ENCODE peak calls at places on chromosomes 4 and X, in nine cellular contexts. C is neural progenitor cell, E is PC-9, F is mammary epithelial cell, Z is GM23248, U is SK-N-MC, A is HCT116, S is K562, B is fibroblast of lung. G is an unnamed sample.

GRCh38 chrX:93177930-93178329 is 495.4 kb downstream of the NAP1L3 start:
- DNase-seq in U (no peak), E (no peak), C (no peak), Z (no peak), A (no peak), F (no peak), S (no peak), B (no peak), G (peak)

GRCh38 chr4:72846280-72847111 is 223.0 kb downstream of the COX18 start:
- DNase-seq in B (peak), C (peak), Z (peak), A (no peak), U (no peak), S (peak), F (no peak), E (peak), G (peak)

GRCh38 chr4:98113005-98113404 is 30.3 kb downstream of the STPG2 start:
- DNase-seq in F (peak), S (peak), U (peak), E (no peak), Z (peak), A (peak), C (peak), B (peak), G (peak)

GRCh38 chr4:149264093-149264733 is 551.4 kb downstream of the IQCM start:
- DNase-seq in A (peak), U (peak), S (peak), C (peak), B (peak), F (peak), Z (peak), E (no peak), G (peak)

GRCh38 chr4:71441186-71442169 is 102.7 kb downstream of the SLC4A4 start:
- DNase-seq in E (no peak), B (peak), F (peak), A (no peak), C (no peak), U (no peak), S (no peak), Z (no peak), G (no peak)

GRCh38 chr4:180058731-180059215 is 2184.4 kb upstream of the TENM3 start:
- DNase-seq in A (no peak), U (no peak), B (peak), C (peak), E (no peak), F (peak), S (no peak), Z (peak), G (peak)

GRCh38 chrX:70219938-70220764 is 14.3 kb upstream of the AWAT1 start:
- DNase-seq in S (peak), B (peak), Z (peak), E (peak), C (no peak), F (peak), A (peak), U (no peak), G (no peak)

GRCh38 chrX:68571292-68572256 is 72.7 kb downstream of the YIPF6 start:
- DNase-seq in U (no peak), C (no peak), B (peak), E (peak), A (peak), Z (peak), S (peak), F (peak), G (no peak)

GRCh38 chr4:34619531-34620109 is 1624.7 kb downstream of the ARAP2 start:
- DNase-seq in F (no peak), E (no peak), Z (no peak), C (no peak), S (no peak), B (no peak), A (no peak), U (no peak), G (no peak)

GRCh38 chrX:153573999-153574398 is 24.9 kb downstream of the CCNQ start:
- DNase-seq in E (no peak), Z (peak), A (no peak), B (no peak), F (no peak), S (peak), C (no peak), U (no peak), G (peak)

GRCh38 chrX:136063340-136064079 is 78.3 kb downstream of the SLC9A6 start:
- DNase-seq in E (peak), F (no peak), U (no peak), Z (peak), C (no peak), S (no peak), A (no peak), B (no peak), G (no peak)

GRCh38 chr4:70313736-70314135 is 21.0 kb upstream of the CABS1 start:
- DNase-seq in B (no peak), A (no peak), C (peak), E (no peak), Z (no peak), S (no peak), U (no peak), F (no peak), G (peak)

GRCh38 chrX:123731258-123731986 is 1.4 kb downstream of the THOC2 start:
- DNase-seq in A (no peak), U (no peak), B (peak), C (peak), Z (peak), E (no peak), S (peak), F (no peak), G (peak)

DNA sequence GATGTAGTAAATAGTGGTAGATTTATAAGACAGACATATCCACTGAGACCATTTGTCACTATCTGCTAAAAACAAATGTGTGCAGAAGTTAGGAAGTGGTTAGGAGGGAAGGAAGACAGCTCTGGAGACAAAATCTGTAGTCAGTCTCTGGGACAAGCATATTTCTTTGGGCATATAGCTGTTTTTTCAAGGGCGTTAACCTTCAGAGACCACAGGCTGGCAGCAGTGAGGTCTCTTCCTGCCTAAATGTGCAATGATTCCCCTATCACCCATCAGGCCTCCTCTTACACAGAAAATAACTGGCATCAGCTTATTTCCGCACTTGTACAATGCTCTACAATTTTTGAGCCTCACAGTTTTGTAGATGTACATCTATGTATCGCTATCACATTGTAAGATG is 6.5 kb downstream of the TMEM150C start:
- DNase-seq in E (no peak), F (no peak), U (no peak), A (no peak), S (no peak), C (peak), B (no peak), Z (no peak), G (peak)
- TF ChIP-seq EZH2 in E (no peak), F (no peak), U (no peak), A (no peak), S (no peak), C (no peak), B (no peak), Z (no peak), G (no peak)

GRCh38 chr4:167232805-167233522 is 1.3 kb downstream of the SPOCK3 start:
- DNase-seq in U (no peak), E (no peak), A (no peak), S (no peak), B (no peak), F (no peak), C (peak), Z (no peak), G (peak)
- TF ChIP-seq EZH2 in U (no peak), E (no peak), A (no peak), S (no peak), B (no peak), F (no peak), C (no peak), Z (no peak), G (no peak)

GRCh38 chrX:47572773-47573333 is 9.4 kb upstream of the TIMP1 start:
- DNase-seq in S (peak), F (no peak), C (no peak), Z (no peak), U (no peak), A (no peak), E (no peak), B (no peak), G (no peak)
- TF ChIP-seq EZH2 in S (no peak), F (no peak), C (no peak), Z (no peak), U (no peak), A (no peak), E (no peak), B (no peak), G (no peak)

GRCh38 chr4:185128272-185129119 is 14.6 kb upstream of the SLC25A4 start:
- DNase-seq in E (no peak), S (no peak), F (peak), A (no peak), B (peak), U (no peak), C (peak), Z (peak), G (peak)
- TF ChIP-seq EZH2 in E (no peak), S (no peak), F (no peak), A (no peak), B (no peak), U (no peak), C (no peak), Z (no peak), G (no peak)

GRCh38 chrX:148501121-148502066 is 977 bp downstream of the AFF2 start:
- DNase-seq in Z (no peak), S (no peak), C (peak), U (no peak), B (no peak), A (no peak), E (no peak), F (peak), G (peak)
- TF ChIP-seq EZH2 in Z (peak), S (no peak), C (no peak), U (peak), B (no peak), A (no peak), E (no peak), F (peak), G (no peak)

DNA sequence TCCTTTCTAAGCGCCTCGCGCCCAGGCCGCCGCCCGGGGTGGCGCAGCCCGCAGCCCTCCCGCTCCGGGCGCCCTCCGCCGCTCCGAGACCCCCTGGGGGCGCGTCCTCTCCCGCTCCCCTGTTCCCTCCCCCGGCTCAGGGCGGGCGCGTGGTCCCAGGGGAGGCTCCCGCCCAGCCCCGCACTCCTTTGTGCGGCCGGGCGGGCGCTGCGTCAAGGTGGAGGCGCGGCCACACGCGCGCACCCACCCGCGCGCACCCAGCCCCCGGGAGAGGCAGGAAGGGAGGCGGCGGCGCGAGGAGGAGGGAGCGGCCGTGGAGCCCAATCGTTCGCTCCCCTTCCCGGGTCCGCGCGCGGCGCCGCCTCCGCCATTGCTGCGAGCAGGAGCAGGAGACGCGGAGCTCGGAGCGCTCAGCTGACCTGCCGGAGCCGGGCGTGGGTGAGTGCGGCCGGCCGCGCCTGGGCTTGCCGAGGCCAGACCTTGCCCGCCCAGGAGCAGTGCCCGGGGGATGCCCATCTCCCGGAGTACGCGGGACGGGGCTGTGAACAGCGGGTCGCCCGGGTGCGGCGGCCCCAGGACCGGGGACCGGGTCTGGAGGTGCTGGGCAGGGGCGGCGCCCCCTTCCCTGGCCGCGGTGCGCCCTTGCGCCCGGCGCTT is at the start of gene NSG1:
- DNase-seq in A (no peak), U (no peak), Z (peak), F (peak), S (peak), C (peak), B (peak), E (no peak), G (peak)
- TF ChIP-seq EZH2 in A (no peak), U (no peak), Z (no peak), F (no peak), S (no peak), C (peak), B (no peak), E (no peak), G (no peak)

DNA sequence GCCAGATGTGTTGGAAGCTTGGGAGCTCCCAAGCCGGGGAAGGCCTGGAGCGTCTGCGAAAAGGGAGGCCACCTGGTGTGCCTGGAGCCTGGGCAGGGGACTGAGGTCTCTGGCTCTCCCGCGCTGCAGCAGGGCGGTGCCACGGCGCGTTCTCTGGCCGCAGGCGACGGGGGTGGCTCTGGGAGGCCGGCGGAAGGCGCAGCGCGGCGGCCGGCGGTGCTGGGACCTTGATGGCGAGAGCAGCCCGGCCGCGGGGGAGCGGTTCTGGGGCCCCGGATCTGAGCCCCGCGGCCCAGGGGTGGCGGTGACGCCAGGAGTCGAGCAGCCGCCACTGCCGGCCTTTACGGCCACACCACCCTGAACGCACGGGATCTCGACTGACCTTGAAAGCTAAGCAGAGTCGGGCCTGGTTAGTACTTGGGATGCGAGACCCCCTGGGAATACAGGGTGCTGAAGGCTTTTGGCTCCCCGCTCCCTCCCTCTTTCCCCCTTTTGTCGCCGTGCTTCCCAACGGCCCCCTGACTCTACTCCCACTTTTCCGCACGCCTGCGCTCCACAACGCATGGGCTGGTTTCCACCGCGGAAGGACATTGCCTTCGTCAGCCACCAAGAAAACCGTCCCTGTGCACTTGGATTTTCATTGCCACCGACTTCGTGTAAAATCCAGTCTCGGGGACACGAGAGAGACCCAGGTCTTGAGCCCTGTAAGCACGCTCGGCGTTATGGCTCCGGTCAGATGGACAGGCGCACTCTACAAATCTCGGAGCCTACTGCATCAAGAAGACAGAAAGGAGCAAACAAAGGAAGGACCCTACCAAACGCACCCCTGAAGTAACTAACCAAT is 9.5 kb downstream of the FRG2 start:
- DNase-seq in Z (peak), A (no peak), E (no peak), C (peak), U (no peak), S (no peak), B (no peak), F (no peak), G (peak)
- TF ChIP-seq EZH2 in Z (peak), A (no peak), E (no peak), C (peak), U (no peak), S (no peak), B (peak), F (peak), G (peak)

GRCh38 chrX:131083510-131084142 is 25.5 kb downstream of the ARHGAP36 start:
- DNase-seq in B (no peak), F (no peak), U (no peak), S (no peak), E (no peak), C (peak), A (no peak), Z (no peak), G (peak)
- TF ChIP-seq EZH2 in B (no peak), F (no peak), U (no peak), S (no peak), E (no peak), C (peak), A (no peak), Z (no peak), G (peak)